ENCODE peak calls at places on chromosomes 6 and 20, in ten cellular contexts. J, G, R, V, H, N, T, Z, B and C are unnamed samples.

GRCh38 chr6:118719351-118720124 is 68.1 kb upstream of the CEP85L start:
- DNase-seq in J (no peak), G (no peak), R (peak), V (no peak), H (no peak), N (no peak), T (no peak), Z (no peak), B (no peak), C (no peak)

GRCh38 chr20:53805895-53806384 is 212.3 kb upstream of the ZNF217 start:
- DNase-seq in J (peak), G (peak), R (no peak), V (no peak), H (no peak), N (peak), T (peak), Z (no peak), B (no peak), C (no peak)

GRCh38 chr20:8790442-8791074 is 278.3 kb upstream of the PLCB4 start:
- DNase-seq in J (peak), G (no peak), R (peak), V (peak), H (no peak), N (peak), T (peak), Z (no peak), B (no peak), C (no peak)

GRCh38 chr6:40485300-40485699 is 101.9 kb downstream of the LRFN2 start:
- DNase-seq in J (no peak), G (no peak), R (no peak), V (no peak), H (no peak), N (no peak), T (no peak), Z (no peak), B (no peak), C (no peak)

GRCh38 chr6:143514996-143515760 is 3.7 kb upstream of the FUCA2 start:
- DNase-seq in J (no peak), G (no peak), R (no peak), V (peak), H (peak), N (peak), T (no peak), Z (no peak), B (peak), C (peak)

GRCh38 chr6:146997062-146997461 is 207.2 kb upstream of the STXBP5 start:
- DNase-seq in J (no peak), G (no peak), R (no peak), V (no peak), H (no peak), N (peak), T (peak), Z (no peak), B (no peak), C (no peak)

GRCh38 chr6:160202411-160202810 is 56.2 kb downstream of the SLC22A2 start:
- DNase-seq in J (no peak), G (peak), R (no peak), V (no peak), H (no peak), N (no peak), T (no peak), Z (no peak), B (no peak), C (no peak)

GRCh38 chr20:48313346-48313745 is 514.5 kb downstream of the PREX1 start:
- DNase-seq in J (no peak), G (no peak), R (no peak), V (no peak), H (no peak), N (no peak), T (no peak), Z (no peak), B (no peak), C (no peak)

GRCh38 chr6:137121401-137121997 is 51.9 kb downstream of the IL22RA2 start:
- DNase-seq in J (no peak), G (no peak), R (no peak), V (no peak), H (no peak), N (no peak), T (no peak), Z (no peak), B (no peak), C (no peak)

GRCh38 chr6:13953061-13953705 is 28.4 kb downstream of the RNF182 start:
- DNase-seq in J (peak), G (peak), R (no peak), V (no peak), H (no peak), N (peak), T (peak), Z (no peak), B (no peak), C (no peak)

GRCh38 chr6:39415482-39415881 is 93.0 kb upstream of the KCNK16 start:
- DNase-seq in J (no peak), G (no peak), R (no peak), V (no peak), H (no peak), N (no peak), T (no peak), Z (no peak), B (no peak), C (no peak)

GRCh38 chr20:21511485-21511849 is 2.4 kb downstream of the NKX2-2 start:
- DNase-seq in J (no peak), G (no peak), R (peak), V (no peak), H (no peak), N (no peak), T (no peak), Z (no peak), B (no peak), C (no peak)

GRCh38 chr20:36624068-36624813 is 18.7 kb downstream of the RAB5IF start:
- DNase-seq in J (no peak), G (no peak), R (no peak), V (peak), H (no peak), N (no peak), T (no peak), Z (no peak), B (no peak), C (no peak)

GRCh38 chr6:551405-551804 is 105.5 kb downstream of the HUS1B start:
- DNase-seq in J (peak), G (peak), R (peak), V (no peak), H (no peak), N (peak), T (peak), Z (no peak), B (no peak), C (no peak)

GRCh38 chr6:145247677-145248419 is 487.5 kb downstream of the EPM2A start:
- DNase-seq in J (peak), G (peak), R (no peak), V (no peak), H (no peak), N (peak), T (peak), Z (no peak), B (no peak), C (no peak)

GRCh38 chr20:8408587-8409307 is 276.7 kb downstream of the PLCB1 start:
- DNase-seq in J (no peak), G (no peak), R (no peak), V (no peak), H (no peak), N (no peak), T (no peak), Z (no peak), B (no peak), C (no peak)

GRCh38 chr20:50915424-50915823 is 15.8 kb downstream of the ADNP start:
- DNase-seq in J (no peak), G (no peak), R (no peak), V (no peak), H (no peak), N (peak), T (peak), Z (no peak), B (no peak), C (no peak)

DNA sequence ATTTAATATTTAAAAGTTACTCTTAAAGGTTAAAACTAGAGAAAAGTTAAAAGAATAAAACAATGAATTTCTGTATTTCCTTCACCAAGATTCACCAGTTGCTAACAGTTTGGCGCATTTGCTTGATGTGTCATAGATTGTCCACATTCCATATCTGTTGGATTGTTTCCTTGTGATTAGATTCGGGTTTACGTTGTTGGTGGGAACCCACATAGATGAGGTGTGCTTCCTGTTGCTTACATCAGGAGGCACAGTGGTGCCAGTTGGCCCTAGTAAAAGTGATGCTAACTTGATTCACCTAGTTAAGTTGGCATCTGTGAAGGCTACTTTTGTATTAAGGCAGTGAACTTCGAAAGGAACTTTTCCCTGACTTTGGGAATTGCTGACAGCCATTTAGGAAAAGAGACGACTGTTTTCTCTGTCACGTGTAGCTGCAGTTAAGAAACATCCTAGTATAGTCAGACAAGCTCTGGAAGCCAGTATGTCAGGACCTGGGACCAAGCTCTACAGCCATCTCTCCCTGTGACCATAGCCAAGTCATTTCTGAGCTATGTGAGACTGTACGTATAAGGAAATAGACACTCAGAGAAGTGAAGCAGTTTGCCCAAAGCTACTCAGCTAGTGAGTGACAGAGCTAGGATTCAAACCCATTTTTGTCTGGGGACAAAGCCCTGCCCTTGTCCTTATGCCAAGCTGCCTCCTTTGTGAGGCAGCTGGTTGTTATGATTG is 49.0 kb downstream of the PPARD start:
- DNase-seq in J (peak), G (peak), R (no peak), V (no peak), H (no peak), N (peak), T (peak), Z (no peak), B (no peak), C (no peak)
- TF ChIP-seq CTCF in J (no peak), G (no peak), R (no peak), V (no peak), H (no peak), N (peak), T (peak), Z (no peak), B (no peak), C (no peak)

GRCh38 chr6:2481307-2481706 is 235.9 kb upstream of the GMDS start:
- DNase-seq in J (no peak), G (no peak), R (no peak), V (no peak), H (no peak), N (no peak), T (no peak), Z (no peak), B (no peak), C (no peak)

GRCh38 chr6:2485116-2485515 is 239.7 kb upstream of the GMDS start:
- DNase-seq in J (no peak), G (no peak), R (no peak), V (peak), H (no peak), N (no peak), T (no peak), Z (no peak), B (no peak), C (no peak)

GRCh38 chr6:2480267-2480966 is 235.0 kb upstream of the GMDS start:
- DNase-seq in J (no peak), G (no peak), R (no peak), V (no peak), H (peak), N (no peak), T (no peak), Z (no peak), B (no peak), C (no peak)

GRCh38 chr6:2478200-2478599 is 232.8 kb upstream of the GMDS start:
- DNase-seq in J (no peak), G (no peak), R (no peak), V (no peak), H (no peak), N (peak), T (no peak), Z (no peak), B (no peak), C (no peak)

GRCh38 chr6:2482773-2483172 is 237.4 kb upstream of the GMDS start:
- DNase-seq in J (no peak), G (no peak), R (no peak), V (no peak), H (no peak), N (no peak), T (no peak), Z (no peak), B (no peak), C (no peak)
- TF ChIP-seq CTCF in J (no peak), G (no peak), R (no peak), V (no peak), H (no peak), N (no peak), T (peak), Z (no peak), B (no peak), C (no peak)

GRCh38 chr6:132400641-132401119 is 595 bp downstream of the MOXD1 start:
- DNase-seq in J (no peak), G (no peak), R (no peak), V (no peak), H (no peak), N (no peak), T (no peak), Z (no peak), B (no peak), C (no peak)

GRCh38 chr6:132401941-132402275 is 633 bp upstream of the MOXD1 start:
- DNase-seq in J (no peak), G (no peak), R (no peak), V (no peak), H (no peak), N (no peak), T (no peak), Z (no peak), B (no peak), C (no peak)

GRCh38 chr6:132404330-132404729 is 3.1 kb upstream of the MOXD1 start:
- DNase-seq in J (no peak), G (no peak), R (no peak), V (no peak), H (no peak), N (no peak), T (no peak), Z (no peak), B (no peak), C (no peak)

GRCh38 chr6:132399376-132400074 is 1.8 kb downstream of the MOXD1 start:
- DNase-seq in J (no peak), G (peak), R (no peak), V (no peak), H (no peak), N (peak), T (peak), Z (no peak), B (no peak), C (no peak)

GRCh38 chr6:132401120-132401940 is at the start of gene MOXD1:
- DNase-seq in J (peak), G (no peak), R (peak), V (peak), H (peak), N (peak), T (peak), Z (peak), B (no peak), C (no peak)
- TF ChIP-seq CTCF in J (no peak), G (no peak), R (no peak), V (no peak), H (peak), N (no peak), T (no peak), Z (no peak), B (no peak), C (no peak)

DNA sequence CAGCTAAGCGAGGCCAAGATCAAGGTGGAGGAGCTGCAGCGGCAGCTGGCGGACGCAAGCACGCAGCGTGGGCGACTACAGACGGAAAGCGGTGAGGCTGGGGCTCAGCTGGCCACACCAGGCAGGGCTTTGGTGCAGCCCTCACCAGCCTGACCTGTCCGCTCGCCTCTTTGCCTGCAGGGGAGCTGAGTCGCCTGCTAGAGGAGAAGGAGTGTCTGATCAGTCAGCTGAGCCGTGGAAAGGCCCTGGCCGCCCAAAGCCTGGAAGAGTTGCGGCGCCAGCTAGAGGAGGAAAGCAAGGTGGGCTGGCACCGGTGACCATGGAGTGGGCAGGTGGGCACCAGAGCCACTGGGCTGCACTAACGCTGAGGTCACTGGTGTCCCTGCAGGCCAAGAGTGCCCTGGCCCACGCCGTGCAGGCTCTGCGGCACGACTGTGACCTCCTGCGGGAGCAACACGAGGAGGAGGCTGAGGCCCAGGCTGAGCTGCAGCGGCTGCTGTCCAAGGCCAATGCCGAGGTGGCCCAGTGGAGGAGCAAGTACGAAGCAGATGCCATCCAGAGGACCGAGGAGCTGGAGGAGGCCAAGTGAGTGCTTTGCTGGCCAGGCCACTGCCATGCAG is 42.8 kb downstream of the MYH7B start:
- DNase-seq in J (no peak), G (no peak), R (no peak), V (no peak), H (no peak), N (no peak), T (peak), Z (no peak), B (no peak), C (no peak)
- TF ChIP-seq CTCF in J (no peak), G (no peak), R (no peak), V (no peak), H (no peak), N (no peak), T (no peak), Z (no peak), B (no peak), C (no peak)

GRCh38 chr6:32123681-32124080 is 4.4 kb downstream of the ATF6B start:
- DNase-seq in J (no peak), G (no peak), R (no peak), V (no peak), H (no peak), N (no peak), T (no peak), Z (no peak), B (no peak), C (no peak)
- TF ChIP-seq CTCF in J (no peak), G (no peak), R (no peak), V (no peak), H (no peak), N (no peak), T (no peak), Z (no peak), B (no peak), C (no peak)

GRCh38 chr6:106415920-106416319 is 55.4 kb downstream of the CRYBG1 start:
- DNase-seq in J (no peak), G (no peak), R (no peak), V (no peak), H (no peak), N (no peak), T (no peak), Z (no peak), B (no peak), C (no peak)
- TF ChIP-seq CTCF in J (no peak), G (no peak), R (no peak), V (no peak), H (no peak), N (no peak), T (no peak), Z (no peak), B (no peak), C (no peak)